ENCODE peak calls at places on chromosomes 6 and 20, in five cellular contexts. One of them, this sample, is unnamed.

GRCh38 chr6:21438986-21439352 is 154.6 kb upstream of the SOX4 start:
- DNase-seq in HepG2: no peak
- DNase-seq in K562: no peak
- DNase-seq in H1: no peak
- DNase-seq in GM12878: peak; percentile 49
- DNase-seq in this sample: no peak

GRCh38 chr20:58649288-58650180 is 1.5 kb upstream of the STX16 start:
- DNase-seq in K562: no peak
- DNase-seq in H1: peak; percentile 56
- DNase-seq in HepG2: no peak
- DNase-seq in GM12878: no peak
- DNase-seq in this sample: no peak

GRCh38 chr6:130577178-130577919 is 211.5 kb downstream of the TMEM200A start:
- DNase-seq in HepG2: no peak
- DNase-seq in H1: no peak
- DNase-seq in K562: no peak
- DNase-seq in GM12878: no peak
- DNase-seq in this sample: no peak

GRCh38 chr20:17680836-17681740 is 954 bp downstream of the RRBP1 start:
- DNase-seq in HepG2: peak; percentile 58
- DNase-seq in H1: peak; percentile 92
- DNase-seq in K562: peak; percentile 69
- DNase-seq in GM12878: no peak
- DNase-seq in this sample: no peak

GRCh38 chr6:24444588-24444987 is 41.9 kb downstream of the MRS2 start:
- DNase-seq in HepG2: no peak
- DNase-seq in GM12878: no peak
- DNase-seq in K562: no peak
- DNase-seq in H1: no peak
- DNase-seq in this sample: no peak

GRCh38 chr6:130560231-130560630 is 194.4 kb downstream of the TMEM200A start:
- DNase-seq in K562: no peak
- DNase-seq in H1: no peak
- DNase-seq in HepG2: no peak
- DNase-seq in GM12878: no peak
- DNase-seq in this sample: no peak

GRCh38 chr6:133646021-133646682 is 242.8 kb upstream of the TCF21 start:
- DNase-seq in HepG2: no peak
- DNase-seq in K562: no peak
- DNase-seq in H1: no peak
- DNase-seq in GM12878: no peak
- DNase-seq in this sample: no peak

GRCh38 chr6:43308101-43308989 is at the start of gene CRIP3:
- DNase-seq in GM12878: no peak
- DNase-seq in H1: peak; percentile 86
- DNase-seq in HepG2: no peak
- DNase-seq in K562: peak; percentile 67
- DNase-seq in this sample: no peak

GRCh38 chr6:149306967-149307366 is 10.5 kb upstream of the TAB2 start:
- DNase-seq in K562: no peak
- DNase-seq in H1: no peak
- DNase-seq in HepG2: no peak
- DNase-seq in GM12878: no peak
- DNase-seq in this sample: no peak

GRCh38 chr20:62760536-62761057 is 35.7 kb upstream of the MRGBP start:
- DNase-seq in K562: no peak
- DNase-seq in GM12878: no peak
- DNase-seq in H1: no peak
- DNase-seq in HepG2: no peak
- DNase-seq in this sample: no peak

GRCh38 chr6:16933532-16933931 is 168.3 kb upstream of the STMND1 start:
- DNase-seq in GM12878: no peak
- DNase-seq in K562: peak; percentile 5
- DNase-seq in HepG2: no peak
- DNase-seq in H1: no peak
- DNase-seq in this sample: no peak

GRCh38 chr6:27494103-27494502 is 21.2 kb upstream of the ZNF184 start:
- DNase-seq in H1: no peak
- DNase-seq in GM12878: no peak
- DNase-seq in K562: no peak
- DNase-seq in HepG2: no peak
- DNase-seq in this sample: no peak

GRCh38 chr6:148455225-148455624 is 112.6 kb downstream of the SASH1 start:
- DNase-seq in H1: no peak
- DNase-seq in GM12878: no peak
- DNase-seq in HepG2: no peak
- DNase-seq in K562: no peak
- DNase-seq in this sample: no peak

GRCh38 chr6:143149771-143150170 is 89.1 kb downstream of the AIG1 start:
- DNase-seq in GM12878: no peak
- DNase-seq in H1: no peak
- DNase-seq in K562: no peak
- DNase-seq in HepG2: no peak
- DNase-seq in this sample: no peak

GRCh38 chr6:2793491-2794151 is 28.4 kb downstream of the WRNIP1 start:
- DNase-seq in GM12878: no peak
- DNase-seq in H1: no peak
- DNase-seq in K562: no peak
- DNase-seq in HepG2: no peak
- DNase-seq in this sample: no peak

GRCh38 chr6:39411465-39411864 is 89.0 kb upstream of the KCNK16 start:
- DNase-seq in H1: no peak
- DNase-seq in K562: no peak
- DNase-seq in HepG2: no peak
- DNase-seq in GM12878: no peak
- DNase-seq in this sample: no peak

GRCh38 chr20:20786428-20786827 is 74.0 kb upstream of the RALGAPA2 start:
- DNase-seq in H1: no peak
- DNase-seq in HepG2: no peak
- DNase-seq in K562: no peak
- DNase-seq in GM12878: no peak
- DNase-seq in this sample: no peak

GRCh38 chr6:52550014-52550575 is 26.8 kb downstream of the TRAM2 start:
- DNase-seq in H1: no peak
- DNase-seq in GM12878: no peak
- DNase-seq in HepG2: no peak
- DNase-seq in K562: no peak
- DNase-seq in this sample: no peak

GRCh38 chr6:18101271-18101670 is 21.2 kb downstream of the NHLRC1 start:
- DNase-seq in HepG2: no peak
- DNase-seq in GM12878: no peak
- DNase-seq in H1: no peak
- DNase-seq in K562: no peak
- DNase-seq in this sample: no peak
- TF ChIP-seq SRF in HepG2: no peak
- TF ChIP-seq SRF in GM12878: no peak
- TF ChIP-seq SRF in H1: no peak
- TF ChIP-seq SRF in K562: no peak
- TF ChIP-seq SRF in this sample: no peak

GRCh38 chr6:11771473-11772048 is 7.0 kb downstream of the ADTRP start:
- DNase-seq in HepG2: no peak
- DNase-seq in GM12878: no peak
- DNase-seq in H1: no peak
- DNase-seq in K562: peak; percentile 33
- DNase-seq in this sample: no peak
- H2AFZ ChIP-seq in HepG2: no peak overlapping the region
- H2AFZ ChIP-seq in GM12878: no peak overlapping the region
- H2AFZ ChIP-seq in H1: no peak overlapping the region
- H2AFZ ChIP-seq in K562: peak overlapping the region; percentile 42
- H2AFZ ChIP-seq in this sample: peak overlapping the region; percentile 66

GRCh38 chr6:144215402-144215931 is 65.2 kb downstream of the STX11 start:
- DNase-seq in H1: no peak
- DNase-seq in GM12878: peak; percentile 8
- DNase-seq in K562: peak; percentile 74
- DNase-seq in HepG2: peak; percentile 23
- DNase-seq in this sample: no peak
- TF ChIP-seq SRF in H1: no peak
- TF ChIP-seq SRF in GM12878: no peak
- TF ChIP-seq SRF in K562: no peak
- TF ChIP-seq SRF in HepG2: no peak
- TF ChIP-seq SRF in this sample: no peak

DNA sequence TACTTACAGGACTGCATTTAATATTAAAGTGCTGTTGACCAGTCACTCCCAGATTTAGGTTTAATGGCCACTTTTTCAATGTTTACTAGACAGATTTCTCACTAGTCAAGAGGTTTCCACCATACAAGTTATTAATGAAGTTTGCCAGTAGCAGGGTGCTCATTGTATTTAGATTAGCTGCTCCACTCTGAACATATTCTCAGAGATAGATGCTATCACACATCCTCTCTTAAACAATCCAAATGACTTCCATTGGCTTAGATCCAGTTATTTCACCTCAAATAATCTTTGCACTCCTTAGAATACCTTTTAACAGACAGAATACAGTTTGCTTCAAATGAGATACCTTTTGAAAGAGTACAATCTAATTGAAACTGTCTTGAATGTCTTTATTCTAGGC is 276.1 kb downstream of the HDGFL1 start:
- DNase-seq in GM12878: no peak
- DNase-seq in H1: no peak
- DNase-seq in K562: no peak
- DNase-seq in HepG2: no peak
- DNase-seq in this sample: no peak
- H2AFZ ChIP-seq in GM12878: no peak overlapping the region
- H2AFZ ChIP-seq in H1: no peak overlapping the region
- H2AFZ ChIP-seq in K562: no peak overlapping the region
- H2AFZ ChIP-seq in HepG2: no peak overlapping the region
- H2AFZ ChIP-seq in this sample: no peak overlapping the region

GRCh38 chr6:55260181-55260580 is 67.1 kb upstream of the GFRAL start:
- DNase-seq in HepG2: peak; percentile 11
- DNase-seq in GM12878: no peak
- DNase-seq in K562: no peak
- DNase-seq in H1: no peak
- DNase-seq in this sample: no peak
- TF ChIP-seq SRF in HepG2: no peak
- TF ChIP-seq SRF in GM12878: no peak
- TF ChIP-seq SRF in K562: no peak
- TF ChIP-seq SRF in H1: no peak
- TF ChIP-seq SRF in this sample: no peak

GRCh38 chr20:52103469-52103910 is 88.1 kb downstream of the ZFP64 start:
- DNase-seq in H1: peak; percentile 69
- DNase-seq in GM12878: no peak
- DNase-seq in K562: peak; percentile 14
- DNase-seq in HepG2: no peak
- DNase-seq in this sample: no peak
- H2AFZ ChIP-seq in H1: no peak overlapping the region
- H2AFZ ChIP-seq in GM12878: no peak overlapping the region
- H2AFZ ChIP-seq in K562: no peak overlapping the region
- H2AFZ ChIP-seq in HepG2: no peak overlapping the region
- H2AFZ ChIP-seq in this sample: no peak overlapping the region

GRCh38 chr6:169404828-169405227 is 151.2 kb upstream of the THBS2 start:
- DNase-seq in GM12878: no peak
- DNase-seq in H1: no peak
- DNase-seq in K562: no peak
- DNase-seq in HepG2: no peak
- DNase-seq in this sample: no peak
- TF ChIP-seq SRF in GM12878: no peak
- TF ChIP-seq SRF in H1: no peak
- TF ChIP-seq SRF in K562: no peak
- TF ChIP-seq SRF in HepG2: no peak
- TF ChIP-seq SRF in this sample: no peak